ENCODE peak calls at places on chromosomes 2 and 18, in four cellular contexts. W, K, M and U are unnamed samples.
A peak's percentile ranks its signal among the peaks of the same experiment; 100 is the strongest.

GRCh38 chr2:88521445-88522070 is 69.1 kb upstream of the FOXI3 start:
- DNase-seq in W (peak; percentile 2), K (no peak), M (no peak), U (no peak)

GRCh38 chr2:95354469-95354901 is 48.0 kb upstream of the FAHD2A start:
- DNase-seq in W (no peak), K (no peak), M (no peak), U (no peak)

GRCh38 chr2:113197347-113198047 is 23.7 kb downstream of the PSD4 start:
- DNase-seq in W (no peak), K (no peak), M (no peak), U (no peak)

GRCh38 chr2:218431878-218432277 is 13.0 kb downstream of the VIL1 start:
- DNase-seq in W (no peak), K (no peak), M (no peak), U (no peak)

GRCh38 chr2:112140899-112141622 is 2.9 kb downstream of the FBLN7 start:
- DNase-seq in W (no peak), K (no peak), M (no peak), U (no peak)

GRCh38 chr2:96113367-96113677 is 3.0 kb downstream of the ADRA2B start:
- DNase-seq in W (no peak), K (no peak), M (no peak), U (no peak)

GRCh38 chr2:203824653-203825052 is 42.9 kb upstream of the CTLA4 start:
- DNase-seq in W (no peak), K (no peak), M (no peak), U (no peak)

GRCh38 chr2:239724851-239725550 is 300.1 kb downstream of the NDUFA10 start:
- DNase-seq in W (no peak), K (no peak), M (no peak), U (no peak)

GRCh38 chr2:156622491-156622890 is 186.3 kb downstream of the GPD2 start:
- DNase-seq in W (no peak), K (no peak), M (no peak), U (no peak)

GRCh38 chr2:38421274-38422056 is 44.4 kb upstream of the ATL2 start:
- DNase-seq in W (no peak), K (no peak), M (no peak), U (no peak)

GRCh38 chr2:8626572-8626971 is 55.3 kb upstream of the ID2 start:
- DNase-seq in W (no peak), K (no peak), M (no peak), U (no peak)

GRCh38 chr2:102620367-102620766 is 1.0 kb downstream of the SLC9A2 start:
- DNase-seq in W (no peak), K (no peak), M (no peak), U (no peak)

GRCh38 chr2:222459983-222460382 is 35.6 kb downstream of the SGPP2 start:
- DNase-seq in W (no peak), K (no peak), M (no peak), U (no peak)

GRCh38 chr2:86216577-86217555 is 17.6 kb downstream of the MRPL35 start:
- DNase-seq in W (peak; percentile 72), K (no peak), M (no peak), U (peak; percentile 42)

GRCh38 chr2:144152817-144153271 is 367.1 kb downstream of the ZEB2 start:
- DNase-seq in W (peak; percentile 77), K (peak; percentile 12), M (no peak), U (peak; percentile 50)

GRCh38 chr2:109322646-109323045 is 193.6 kb downstream of the SH3RF3 start:
- DNase-seq in W (no peak), K (no peak), M (no peak), U (no peak)

GRCh38 chr18:78965260-78965659 is 14.4 kb upstream of the SALL3 start:
- DNase-seq in W (no peak), K (no peak), M (no peak), U (no peak)

GRCh38 chr2:147845608-147846002 is 776 bp downstream of the ACVR2A start:
- DNase-seq in W (no peak), K (no peak), M (no peak), U (peak; percentile 8)

GRCh38 chr2:18988557-18989232 is 369.7 kb downstream of the OSR1 start:
- DNase-seq in W (no peak), K (no peak), M (no peak), U (no peak)

GRCh38 chr2:52571380-52572347 is 1195.9 kb upstream of the CHAC2 start:
- DNase-seq in W (no peak), K (no peak), M (no peak), U (no peak)

GRCh38 chr2:237859082-237859433 is 365 bp upstream of the RAMP1 start:
- DNase-seq in W (no peak), K (no peak), M (no peak), U (no peak)

GRCh38 chr2:169041594-169041993 is 10.5 kb upstream of the ABCB11 start:
- DNase-seq in W (no peak), K (no peak), M (peak; percentile 16), U (no peak)

GRCh38 chr2:158973511-158973956 is 5.1 kb downstream of the TANC1 start:
- DNase-seq in W (no peak), K (no peak), M (no peak), U (no peak)

GRCh38 chr2:8839189-8839965 is 2.0 kb upstream of the KIDINS220 start:
- DNase-seq in W (no peak), K (no peak), M (no peak), U (no peak)